ENCODE peak calls at places on chromosomes 7 and 10, in eight cellular contexts. H is tibial artery, P is PC-9, A is heart right ventricle, Z is endodermal cell, V is upper lobe of right lung, E is IMR-90, G is cardiac muscle cell. L is an unnamed sample.
A peak's percentile ranks its signal among the peaks of the same experiment; 100 is the strongest.

GRCh38 chr7:17408245-17408903 is 109.9 kb downstream of the AHR start:
- DNase-seq in G (peak; percentile 92), A (peak; percentile 16), E (peak; percentile 95), P (peak; percentile 97), H (no peak), Z (no peak), V (peak; percentile 69), L (no peak)

GRCh38 chr7:40604601-40605438 is 470.0 kb downstream of the SUGCT start:
- DNase-seq in P (no peak), V (peak; percentile 81), G (peak; percentile 81), H (peak; percentile 76), E (peak; percentile 52), A (peak; percentile 21), Z (peak; percentile 89), L (peak; percentile 60)

GRCh38 chr10:78330884-78331283 is 297.2 kb downstream of the RPS24 start:
- DNase-seq in H (no peak), Z (no peak), G (no peak), P (no peak), E (no peak), A (no peak), V (no peak), L (no peak)

GRCh38 chr10:50538473-50539398 is 85.0 kb downstream of the SGMS1 start:
- DNase-seq in G (no peak), V (no peak), Z (no peak), P (no peak), E (no peak), H (no peak), A (no peak), L (no peak)

GRCh38 chr7:45103958-45104843 is 7.3 kb downstream of the TBRG4 start:
- DNase-seq in A (no peak), E (no peak), V (peak; percentile 63), Z (peak; percentile 18), H (peak; percentile 43), P (no peak), G (no peak), L (no peak)

GRCh38 chr10:1212571-1213141 is 156.5 kb downstream of the WDR37 start:
- DNase-seq in G (no peak), A (no peak), H (no peak), Z (peak; percentile 42), P (no peak), E (no peak), V (peak; percentile 61), L (no peak)

GRCh38 chr7:64639267-64640001 is 26.5 kb upstream of the ZNF107 start:
- DNase-seq in G (no peak), Z (no peak), H (no peak), A (no peak), V (no peak), P (no peak), E (no peak), L (peak; percentile 11)

GRCh38 chr10:28302012-28302667 is 724 bp downstream of the MPP7 start:
- DNase-seq in H (peak; percentile 81), V (no peak), A (peak; percentile 42), G (peak; percentile 43), E (no peak), Z (no peak), P (no peak), L (no peak)

GRCh38 chr7:149321978-149322541 is 60.1 kb downstream of the ZNF783 start:
- DNase-seq in H (no peak), A (no peak), G (peak; percentile 49), E (peak; percentile 21), P (no peak), V (no peak), Z (no peak), L (no peak)

GRCh38 chr7:95619517-95619916 is 23.2 kb upstream of the PDK4 start:
- DNase-seq in Z (no peak), A (no peak), E (no peak), P (no peak), H (no peak), V (no peak), G (no peak), L (no peak)

GRCh38 chr10:74977072-74977471 is 134.4 kb upstream of the SAMD8 start:
- DNase-seq in E (no peak), H (no peak), Z (no peak), A (no peak), P (no peak), V (no peak), G (no peak), L (no peak)

GRCh38 chr7:64310426-64310825 is 3.3 kb upstream of the ZNF736 start:
- DNase-seq in A (no peak), E (no peak), Z (no peak), V (no peak), H (no peak), P (no peak), G (no peak), L (no peak)

GRCh38 chr10:2784766-2785165 is 282.6 kb upstream of the PFKP start:
- DNase-seq in E (no peak), A (no peak), V (no peak), G (no peak), H (no peak), Z (no peak), P (no peak), L (no peak)

GRCh38 chr10:127694580-127695193 is 42.3 kb upstream of the FOXI2 start:
- DNase-seq in A (no peak), Z (peak; percentile 96), P (no peak), V (peak; percentile 84), E (no peak), H (no peak), G (peak; percentile 6), L (peak; percentile 81)

GRCh38 chr7:970744-971143 is 4.6 kb downstream of the COX19 start:
- DNase-seq in E (no peak), Z (no peak), A (no peak), H (no peak), V (no peak), P (no peak), G (no peak), L (no peak)
- H3K36me3 ChIP-seq in E (peaks cover 38% of the 10 kb centered on the region), Z (peaks cover 49% of the 10 kb centered on the region), A (no peaks in the 10 kb centered on the region), H (peaks cover 67% of the 10 kb centered on the region), V (peaks cover 73% of the 10 kb centered on the region), P (peaks cover 47% of the 10 kb centered on the region), G (peaks cover 14% of the 10 kb centered on the region), L (peaks cover 61% of the 10 kb centered on the region)

GRCh38 chr7:100641463-100641859 is at the start of gene TFR2:
- DNase-seq in Z (no peak), V (no peak), P (no peak), E (no peak), H (no peak), G (no peak), A (no peak), L (no peak)

GRCh38 chr7:100641860-100642533 is 645 bp upstream of the TFR2 start:
- DNase-seq in Z (no peak), E (no peak), A (no peak), V (no peak), P (no peak), G (no peak), H (no peak), L (no peak)

GRCh38 chr7:100639995-100640394 is 1.4 kb downstream of the TFR2 start:
- DNase-seq in A (no peak), V (no peak), G (no peak), H (no peak), E (no peak), Z (no peak), P (no peak), L (no peak)

GRCh38 chr7:100642534-100642907 is 1.2 kb upstream of the TFR2 start:
- DNase-seq in A (no peak), Z (peak; percentile 70), H (no peak), P (no peak), E (no peak), V (no peak), G (no peak), L (peak; percentile 32)

DNA sequence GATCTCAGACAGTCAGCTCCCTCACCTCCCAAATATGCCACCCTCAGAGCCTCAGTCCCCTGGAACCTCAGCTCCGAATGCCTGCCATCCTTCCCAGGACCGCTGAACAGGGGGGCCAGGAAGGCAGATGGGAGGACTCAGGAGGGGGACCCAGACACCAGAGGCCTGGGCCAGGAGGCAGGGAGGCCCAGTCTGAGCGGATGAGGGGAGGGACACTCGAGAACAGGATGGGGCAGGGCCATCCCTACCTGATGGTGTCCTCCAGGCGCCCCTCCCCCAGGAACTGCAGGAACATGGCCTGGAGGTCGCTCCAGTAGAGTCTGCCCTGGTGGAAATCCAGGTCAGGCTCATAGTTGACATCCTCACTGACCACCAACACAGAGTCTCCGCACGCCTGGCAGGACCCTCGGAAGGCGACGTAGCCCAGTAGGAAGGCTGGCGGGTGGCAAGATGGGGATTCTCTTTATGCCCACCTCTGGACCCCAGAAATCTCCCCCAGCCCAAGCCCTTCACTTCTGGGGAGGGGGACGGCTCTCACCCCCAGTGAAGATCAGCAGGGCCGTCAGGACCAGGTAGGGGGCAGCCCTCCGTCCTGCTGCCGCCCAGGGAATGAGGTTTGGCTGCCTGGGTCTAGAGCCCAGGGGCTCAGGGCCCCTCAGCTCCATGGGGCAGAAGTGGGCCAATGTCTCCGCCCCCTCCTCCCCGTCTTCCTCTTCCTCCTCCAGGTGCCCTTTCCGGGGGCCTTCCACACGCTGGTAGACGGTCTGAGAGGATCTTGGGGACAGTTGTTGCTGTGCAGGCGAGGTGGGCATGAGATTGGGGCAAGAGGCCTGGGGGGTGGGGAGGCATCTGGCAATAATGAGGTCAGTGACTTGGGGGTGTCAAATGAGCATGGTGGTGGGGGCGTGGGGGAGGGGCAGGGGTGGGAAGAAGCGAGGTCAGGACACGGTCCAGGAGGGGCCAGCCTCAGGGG is 628 bp downstream of the TFR2 start:
- DNase-seq in E (no peak), P (no peak), G (no peak), H (no peak), A (no peak), V (no peak), Z (no peak), L (no peak)
- TF ChIP-seq CTCF in E (no peak), P (no peak), G (no peak), H (no peak), A (no peak), V (no peak), Z (no peak), L (no peak)

DNA sequence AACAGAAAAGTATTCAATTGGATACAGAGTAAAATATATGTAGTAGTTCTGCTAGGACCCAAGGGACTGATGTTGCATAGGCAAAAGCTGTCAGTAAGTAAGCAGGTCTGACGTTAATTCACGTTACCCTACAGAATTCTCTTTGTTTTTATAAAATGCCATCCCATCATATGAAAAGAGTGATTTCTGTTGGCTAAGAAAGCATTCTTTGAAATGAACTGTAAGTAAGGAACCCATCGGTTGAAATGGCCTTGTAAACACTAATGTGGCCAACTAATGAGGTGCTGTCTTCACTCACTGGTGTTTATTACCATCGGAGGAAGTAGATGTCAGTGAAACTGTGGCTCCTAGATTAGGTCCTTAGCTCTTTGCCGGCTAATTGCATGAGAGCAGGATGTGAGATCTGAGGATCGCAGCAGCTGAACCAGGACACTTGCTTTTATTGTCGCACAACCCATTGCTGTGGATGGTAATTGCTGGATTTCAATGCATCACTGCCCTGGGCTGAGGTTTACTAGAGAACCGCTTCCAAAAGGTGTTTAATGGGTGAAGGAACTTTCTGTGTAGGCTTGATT is 49.5 kb downstream of the UBE3C start:
- DNase-seq in H (no peak), A (no peak), Z (no peak), V (no peak), G (no peak), P (no peak), E (no peak), L (no peak)
- H3K36me3 ChIP-seq in H (peaks cover 99% of the 10 kb centered on the region), A (no peaks in the 10 kb centered on the region), Z (peaks cover 92% of the 10 kb centered on the region), V (peaks cover 99% of the 10 kb centered on the region), G (peaks cover 55% of the 10 kb centered on the region), P (peaks cover 52% of the 10 kb centered on the region), E (peaks cover 42% of the 10 kb centered on the region), L (peaks cover 95% of the 10 kb centered on the region)

DNA sequence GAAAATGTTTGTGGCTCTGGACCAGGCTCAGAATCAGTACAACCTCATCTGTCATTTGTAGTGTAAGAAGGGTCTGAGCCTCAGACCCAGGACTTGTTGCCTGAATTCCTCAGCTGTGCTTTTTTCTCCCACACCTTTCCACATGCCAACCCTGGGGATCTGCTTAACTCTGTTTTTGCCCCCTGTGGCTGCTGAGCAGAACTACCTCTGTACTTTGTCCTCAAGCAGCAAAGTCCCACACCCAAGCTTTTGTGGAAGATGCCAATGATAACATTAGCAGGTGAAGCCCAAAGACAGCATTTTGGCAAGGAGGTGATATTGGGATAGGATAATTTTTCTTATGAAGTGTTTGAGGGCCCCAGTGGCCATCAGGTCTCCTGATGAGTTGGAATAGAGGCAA is 5.8 kb upstream of the CYP2C18 start:
- DNase-seq in V (no peak), E (no peak), A (no peak), Z (peak; percentile 69), G (no peak), H (no peak), P (no peak), L (no peak)
- TF ChIP-seq CTCF in V (no peak), E (no peak), A (no peak), Z (peak; percentile 68), G (no peak), H (no peak), P (peak; percentile 27), L (peak; percentile 12)